ENCODE peak calls at places on chromosome 14, in six cellular contexts. One of them, this sample, is unnamed.

GRCh38 chr14:34632451-34632850 is 2.5 kb upstream of the SNX6 start:
- DNase-seq in GM12878: no peak
- DNase-seq in left ventricle myocardium inferior: no peak
- DNase-seq in retinal pigment epithelial cell: no peak
- DNase-seq in epithelial cell of esophagus: no peak
- DNase-seq in fibroblast of pulmonary artery: no peak
- DNase-seq in this sample: no peak

GRCh38 chr14:35741345-35742031 is 67.6 kb downstream of the RALGAPA1 start:
- DNase-seq in left ventricle myocardium inferior: no peak
- DNase-seq in retinal pigment epithelial cell: no peak
- DNase-seq in fibroblast of pulmonary artery: no peak
- DNase-seq in epithelial cell of esophagus: no peak
- DNase-seq in GM12878: no peak
- DNase-seq in this sample: no peak

GRCh38 chr14:77099425-77100167 is 1.5 kb downstream of the CIPC start:
- DNase-seq in GM12878: no peak
- DNase-seq in fibroblast of pulmonary artery: peak
- DNase-seq in left ventricle myocardium inferior: no peak
- DNase-seq in epithelial cell of esophagus: peak
- DNase-seq in retinal pigment epithelial cell: peak
- DNase-seq in this sample: peak

GRCh38 chr14:85974602-85975001 is 444.7 kb downstream of the FLRT2 start:
- DNase-seq in left ventricle myocardium inferior: no peak
- DNase-seq in retinal pigment epithelial cell: no peak
- DNase-seq in fibroblast of pulmonary artery: no peak
- DNase-seq in GM12878: no peak
- DNase-seq in epithelial cell of esophagus: no peak
- DNase-seq in this sample: no peak

GRCh38 chr14:55816225-55816624 is 236.2 kb downstream of the KTN1 start:
- DNase-seq in GM12878: no peak
- DNase-seq in left ventricle myocardium inferior: no peak
- DNase-seq in fibroblast of pulmonary artery: no peak
- DNase-seq in retinal pigment epithelial cell: no peak
- DNase-seq in epithelial cell of esophagus: no peak
- DNase-seq in this sample: no peak

GRCh38 chr14:97916100-97916499 is 1118.9 kb downstream of the VRK1 start:
- DNase-seq in GM12878: no peak
- DNase-seq in retinal pigment epithelial cell: no peak
- DNase-seq in left ventricle myocardium inferior: no peak
- DNase-seq in fibroblast of pulmonary artery: no peak
- DNase-seq in epithelial cell of esophagus: peak
- DNase-seq in this sample: no peak

GRCh38 chr14:29798078-29798477 is 129.6 kb downstream of the PRKD1 start:
- DNase-seq in epithelial cell of esophagus: no peak
- DNase-seq in fibroblast of pulmonary artery: no peak
- DNase-seq in retinal pigment epithelial cell: no peak
- DNase-seq in GM12878: no peak
- DNase-seq in left ventricle myocardium inferior: no peak
- DNase-seq in this sample: no peak

GRCh38 chr14:22837750-22838538 is 1.6 kb downstream of the MMP14 start:
- DNase-seq in left ventricle myocardium inferior: peak
- DNase-seq in epithelial cell of esophagus: peak
- DNase-seq in GM12878: no peak
- DNase-seq in retinal pigment epithelial cell: no peak
- DNase-seq in fibroblast of pulmonary artery: peak
- DNase-seq in this sample: peak

GRCh38 chr14:58535084-58535483 is 102.7 kb upstream of the DACT1 start:
- DNase-seq in left ventricle myocardium inferior: no peak
- DNase-seq in GM12878: no peak
- DNase-seq in fibroblast of pulmonary artery: peak
- DNase-seq in retinal pigment epithelial cell: no peak
- DNase-seq in epithelial cell of esophagus: no peak
- DNase-seq in this sample: peak

GRCh38 chr14:70724944-70725343 is 83.2 kb downstream of the TTC9 start:
- DNase-seq in fibroblast of pulmonary artery: no peak
- DNase-seq in left ventricle myocardium inferior: no peak
- DNase-seq in epithelial cell of esophagus: peak
- DNase-seq in retinal pigment epithelial cell: no peak
- DNase-seq in GM12878: no peak
- DNase-seq in this sample: no peak

GRCh38 chr14:104865631-104866441 is 768 bp downstream of the CEP170B start:
- DNase-seq in fibroblast of pulmonary artery: peak
- DNase-seq in epithelial cell of esophagus: peak
- DNase-seq in GM12878: no peak
- DNase-seq in left ventricle myocardium inferior: peak
- DNase-seq in retinal pigment epithelial cell: no peak
- DNase-seq in this sample: peak

GRCh38 chr14:105250008-105250366 is 1.7 kb downstream of the BTBD6 start:
- DNase-seq in left ventricle myocardium inferior: no peak
- DNase-seq in fibroblast of pulmonary artery: no peak
- DNase-seq in retinal pigment epithelial cell: no peak
- DNase-seq in epithelial cell of esophagus: no peak
- DNase-seq in GM12878: no peak
- DNase-seq in this sample: no peak

GRCh38 chr14:21300892-21301291 is 21.0 kb downstream of the RPGRIP1 start:
- DNase-seq in fibroblast of pulmonary artery: no peak
- DNase-seq in retinal pigment epithelial cell: no peak
- DNase-seq in epithelial cell of esophagus: peak
- DNase-seq in left ventricle myocardium inferior: peak
- DNase-seq in GM12878: no peak
- DNase-seq in this sample: no peak

GRCh38 chr14:32722631-32723183 is 216.0 kb upstream of the NPAS3 start:
- DNase-seq in epithelial cell of esophagus: no peak
- DNase-seq in left ventricle myocardium inferior: no peak
- DNase-seq in retinal pigment epithelial cell: no peak
- DNase-seq in GM12878: no peak
- DNase-seq in fibroblast of pulmonary artery: no peak
- DNase-seq in this sample: no peak

GRCh38 chr14:32657081-32657480 is 281.6 kb upstream of the NPAS3 start:
- DNase-seq in epithelial cell of esophagus: peak
- DNase-seq in GM12878: peak
- DNase-seq in fibroblast of pulmonary artery: peak
- DNase-seq in left ventricle myocardium inferior: no peak
- DNase-seq in retinal pigment epithelial cell: peak
- DNase-seq in this sample: peak

GRCh38 chr14:101474563-101475467 is 86.5 kb upstream of the DIO3 start:
- DNase-seq in fibroblast of pulmonary artery: no peak
- DNase-seq in epithelial cell of esophagus: no peak
- DNase-seq in retinal pigment epithelial cell: no peak
- DNase-seq in GM12878: no peak
- DNase-seq in left ventricle myocardium inferior: no peak
- DNase-seq in this sample: no peak

GRCh38 chr14:29814153-29815057 is 113.2 kb downstream of the PRKD1 start:
- DNase-seq in GM12878: no peak
- DNase-seq in retinal pigment epithelial cell: peak
- DNase-seq in left ventricle myocardium inferior: peak
- DNase-seq in epithelial cell of esophagus: no peak
- DNase-seq in fibroblast of pulmonary artery: peak
- DNase-seq in this sample: no peak

GRCh38 chr14:104350463-104351185 is 212.2 kb downstream of the KIF26A start:
- DNase-seq in GM12878: no peak
- DNase-seq in left ventricle myocardium inferior: no peak
- DNase-seq in retinal pigment epithelial cell: no peak
- DNase-seq in epithelial cell of esophagus: no peak
- DNase-seq in fibroblast of pulmonary artery: no peak
- DNase-seq in this sample: no peak

GRCh38 chr14:85233756-85234545 is 296.0 kb upstream of the FLRT2 start:
- DNase-seq in epithelial cell of esophagus: peak
- DNase-seq in fibroblast of pulmonary artery: peak
- DNase-seq in GM12878: no peak
- DNase-seq in left ventricle myocardium inferior: no peak
- DNase-seq in retinal pigment epithelial cell: peak
- DNase-seq in this sample: peak

GRCh38 chr14:89443002-89443660 is 26.1 kb upstream of the FOXN3 start:
- DNase-seq in GM12878: no peak
- DNase-seq in left ventricle myocardium inferior: no peak
- DNase-seq in epithelial cell of esophagus: peak
- DNase-seq in fibroblast of pulmonary artery: peak
- DNase-seq in retinal pigment epithelial cell: no peak
- DNase-seq in this sample: no peak

GRCh38 chr14:56528927-56529326 is 50.7 kb upstream of the TMEM260 start:
- DNase-seq in left ventricle myocardium inferior: no peak
- DNase-seq in fibroblast of pulmonary artery: no peak
- DNase-seq in epithelial cell of esophagus: no peak
- DNase-seq in GM12878: no peak
- DNase-seq in retinal pigment epithelial cell: no peak
- DNase-seq in this sample: no peak

GRCh38 chr14:96156804-96157760 is 47.6 kb upstream of the BDKRB2 start:
- DNase-seq in epithelial cell of esophagus: no peak
- DNase-seq in left ventricle myocardium inferior: no peak
- DNase-seq in fibroblast of pulmonary artery: no peak
- DNase-seq in retinal pigment epithelial cell: no peak
- DNase-seq in GM12878: no peak
- DNase-seq in this sample: no peak

GRCh38 chr14:101460521-101460920 is 100.8 kb upstream of the DIO3 start:
- DNase-seq in fibroblast of pulmonary artery: no peak
- DNase-seq in retinal pigment epithelial cell: no peak
- DNase-seq in epithelial cell of esophagus: no peak
- DNase-seq in GM12878: no peak
- DNase-seq in left ventricle myocardium inferior: no peak
- DNase-seq in this sample: no peak

GRCh38 chr14:35854696-35855270 is 28.6 kb downstream of the BRMS1L start:
- DNase-seq in epithelial cell of esophagus: no peak
- DNase-seq in GM12878: no peak
- DNase-seq in retinal pigment epithelial cell: no peak
- DNase-seq in left ventricle myocardium inferior: no peak
- DNase-seq in fibroblast of pulmonary artery: no peak
- DNase-seq in this sample: no peak

GRCh38 chr14:38342803-38343202 is 86.9 kb upstream of the CLEC14A start:
- DNase-seq in epithelial cell of esophagus: no peak
- DNase-seq in left ventricle myocardium inferior: no peak
- DNase-seq in GM12878: no peak
- DNase-seq in fibroblast of pulmonary artery: peak
- DNase-seq in retinal pigment epithelial cell: no peak
- DNase-seq in this sample: peak

GRCh38 chr14:64958201-64958600 is 13.9 kb downstream of the RAB15 start:
- DNase-seq in retinal pigment epithelial cell: no peak
- DNase-seq in epithelial cell of esophagus: no peak
- DNase-seq in fibroblast of pulmonary artery: no peak
- DNase-seq in left ventricle myocardium inferior: no peak
- DNase-seq in GM12878: no peak
- DNase-seq in this sample: no peak

GRCh38 chr14:64956697-64957412 is 14.3 kb upstream of the GPX2 start:
- DNase-seq in fibroblast of pulmonary artery: no peak
- DNase-seq in left ventricle myocardium inferior: no peak
- DNase-seq in epithelial cell of esophagus: no peak
- DNase-seq in GM12878: no peak
- DNase-seq in retinal pigment epithelial cell: no peak
- DNase-seq in this sample: no peak

GRCh38 chr14:64958743-64959142 is 13.4 kb downstream of the RAB15 start:
- DNase-seq in epithelial cell of esophagus: no peak
- DNase-seq in fibroblast of pulmonary artery: no peak
- DNase-seq in GM12878: no peak
- DNase-seq in retinal pigment epithelial cell: no peak
- DNase-seq in left ventricle myocardium inferior: no peak
- DNase-seq in this sample: no peak

GRCh38 chr14:64963611-64964010 is 8.5 kb downstream of the RAB15 start:
- DNase-seq in fibroblast of pulmonary artery: no peak
- DNase-seq in left ventricle myocardium inferior: no peak
- DNase-seq in retinal pigment epithelial cell: no peak
- DNase-seq in GM12878: no peak
- DNase-seq in epithelial cell of esophagus: no peak
- DNase-seq in this sample: no peak

GRCh38 chr14:64960762-64961276 is 11.3 kb downstream of the RAB15 start:
- DNase-seq in left ventricle myocardium inferior: no peak
- DNase-seq in retinal pigment epithelial cell: no peak
- DNase-seq in fibroblast of pulmonary artery: no peak
- DNase-seq in GM12878: no peak
- DNase-seq in epithelial cell of esophagus: no peak
- DNase-seq in this sample: no peak
- TF ChIP-seq CTCF in left ventricle myocardium inferior: no peak
- TF ChIP-seq CTCF in retinal pigment epithelial cell: peak
- TF ChIP-seq CTCF in fibroblast of pulmonary artery: no peak
- TF ChIP-seq CTCF in GM12878: no peak
- TF ChIP-seq CTCF in epithelial cell of esophagus: peak
- TF ChIP-seq CTCF in this sample: no peak

DNA sequence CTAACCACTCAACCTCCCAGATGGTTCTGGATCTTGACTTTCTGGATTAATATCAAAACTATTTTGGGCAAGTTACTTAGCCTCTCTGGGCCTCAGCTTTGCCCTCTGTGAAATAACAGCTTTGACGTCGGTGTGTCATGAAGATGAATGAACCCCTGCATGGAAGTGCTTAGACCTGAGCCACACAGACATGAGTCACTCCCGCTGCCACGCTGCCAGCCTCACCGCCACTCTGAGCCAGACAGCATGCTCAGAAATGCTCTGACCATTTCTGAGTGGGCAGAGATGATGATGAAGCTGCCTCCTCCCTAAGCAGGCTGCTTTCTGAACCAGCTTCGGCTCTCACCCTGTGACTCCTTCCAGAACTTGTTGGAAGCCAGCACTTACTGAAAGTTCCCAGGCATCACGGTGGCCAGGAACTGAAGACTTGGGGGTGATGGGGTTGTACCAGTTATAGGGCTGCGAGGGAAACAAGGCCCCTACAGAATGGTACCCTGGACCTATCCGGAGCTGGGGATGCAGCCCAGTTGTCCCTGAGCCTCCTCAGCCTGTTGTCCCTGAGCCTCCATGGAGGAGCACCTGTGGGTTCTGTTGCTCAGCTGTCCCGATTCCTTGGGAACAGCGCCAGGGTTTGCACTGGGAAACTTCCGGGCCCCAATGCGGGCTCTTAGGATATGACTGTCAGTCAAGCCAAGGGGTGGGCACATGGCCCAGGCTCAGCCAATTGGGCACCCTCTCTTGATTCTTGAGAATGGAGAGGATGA is 2.0 kb upstream of the CCDC197 start:
- DNase-seq in fibroblast of pulmonary artery: peak
- DNase-seq in epithelial cell of esophagus: peak
- DNase-seq in retinal pigment epithelial cell: peak
- DNase-seq in GM12878: no peak
- DNase-seq in left ventricle myocardium inferior: peak
- DNase-seq in this sample: peak
- H3K4me3 ChIP-seq in fibroblast of pulmonary artery: no peak
- H3K4me3 ChIP-seq in epithelial cell of esophagus: no peak
- H3K4me3 ChIP-seq in retinal pigment epithelial cell: no peak
- H3K4me3 ChIP-seq in GM12878: no peak
- H3K4me3 ChIP-seq in left ventricle myocardium inferior: no peak
- H3K4me3 ChIP-seq in this sample: peak

GRCh38 chr14:75982724-75983358 is 1.0 kb upstream of the TGFB3 start:
- DNase-seq in GM12878: no peak
- DNase-seq in left ventricle myocardium inferior: peak
- DNase-seq in retinal pigment epithelial cell: no peak
- DNase-seq in epithelial cell of esophagus: peak
- DNase-seq in fibroblast of pulmonary artery: peak
- DNase-seq in this sample: peak
- TF ChIP-seq CTCF in GM12878: no peak
- TF ChIP-seq CTCF in left ventricle myocardium inferior: peak
- TF ChIP-seq CTCF in retinal pigment epithelial cell: no peak
- TF ChIP-seq CTCF in epithelial cell of esophagus: no peak
- TF ChIP-seq CTCF in fibroblast of pulmonary artery: no peak
- TF ChIP-seq CTCF in this sample: no peak

DNA sequence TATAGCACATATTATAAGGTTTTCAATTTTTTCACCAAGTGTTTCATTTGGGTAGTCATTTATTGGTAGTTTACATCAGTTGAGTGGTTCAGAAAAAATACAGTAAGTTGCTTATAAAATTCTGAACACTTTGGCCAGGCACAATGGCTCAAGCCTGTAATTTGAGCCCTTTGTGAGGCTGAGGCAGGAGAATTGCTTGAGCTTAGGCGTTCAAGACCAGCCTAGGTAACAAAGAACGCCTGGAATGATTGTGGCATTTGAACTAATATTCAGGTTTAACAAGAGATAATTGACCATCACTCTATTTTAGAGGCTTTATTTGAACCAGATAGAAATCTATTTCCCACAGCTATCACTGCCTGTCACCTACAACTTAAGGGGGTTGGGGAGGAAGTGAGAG is 22.7 kb downstream of the HIF1A start:
- DNase-seq in GM12878: no peak
- DNase-seq in left ventricle myocardium inferior: no peak
- DNase-seq in retinal pigment epithelial cell: no peak
- DNase-seq in epithelial cell of esophagus: no peak
- DNase-seq in fibroblast of pulmonary artery: no peak
- DNase-seq in this sample: no peak
- H3K4me3 ChIP-seq in GM12878: no peak
- H3K4me3 ChIP-seq in left ventricle myocardium inferior: no peak
- H3K4me3 ChIP-seq in retinal pigment epithelial cell: no peak
- H3K4me3 ChIP-seq in epithelial cell of esophagus: no peak
- H3K4me3 ChIP-seq in fibroblast of pulmonary artery: peak
- H3K4me3 ChIP-seq in this sample: no peak

This sample was measured in AG10803.